ENCODE peak calls at places on chromosomes 6 and 20, in six cellular contexts. F is breast epithelium, X is H1, S is heart left ventricle, D is tibial nerve, Z is right lobe of liver. L is an unnamed sample.
A peak's percentile ranks its signal among the peaks of the same experiment; 100 is the strongest.

GRCh38 chr6:170132011-170132521 is 158.8 kb downstream of the DLL1 start:
- DNase-seq in F (no peak), X (no peak), S (peak; percentile 12), D (no peak), Z (peak; percentile 39), L (peak; percentile 50)

GRCh38 chr6:31727717-31728671 is 1.1 kb downstream of the DDAH2 start:
- DNase-seq in F (no peak), X (no peak), S (no peak), D (no peak), Z (no peak), L (peak; percentile 81)

GRCh38 chr6:36599791-36600209 is 5.6 kb downstream of the SRSF3 start:
- DNase-seq in F (peak; percentile 40), X (no peak), S (no peak), D (peak; percentile 39), Z (peak; percentile 57), L (peak; percentile 71)

GRCh38 chr20:49567421-49568256 is at the start of gene PTGIS:
- DNase-seq in F (no peak), X (no peak), S (no peak), D (no peak), Z (no peak), L (peak; percentile 66)

GRCh38 chr6:114936060-114936459 is 593.2 kb upstream of the HS3ST5 start:
- DNase-seq in F (no peak), X (no peak), S (no peak), D (no peak), Z (no peak), L (no peak)

GRCh38 chr6:33787954-33788693 is 806 bp downstream of the LEMD2 start:
- DNase-seq in F (peak; percentile 64), X (no peak), S (peak; percentile 79), D (peak; percentile 68), Z (peak; percentile 84), L (peak; percentile 95)

GRCh38 chr6:143677891-143678737 is at the start of gene PHACTR2:
- DNase-seq in F (peak; percentile 39), X (peak; percentile 71), S (peak; percentile 85), D (peak; percentile 65), Z (peak; percentile 84), L (peak; percentile 91)

GRCh38 chr6:137860394-137861005 is 6.6 kb upstream of the TNFAIP3 start:
- DNase-seq in F (no peak), X (no peak), S (no peak), D (no peak), Z (no peak), L (no peak)

GRCh38 chr20:10540636-10541493 is 105.8 kb downstream of the SLX4IP start:
- DNase-seq in F (no peak), X (no peak), S (no peak), D (no peak), Z (no peak), L (no peak)

GRCh38 chr6:27650620-27651370 is 177.9 kb upstream of the ZNF184 start:
- DNase-seq in F (no peak), X (peak; percentile 70), S (no peak), D (no peak), Z (no peak), L (no peak)

GRCh38 chr6:30562470-30563425 is 5.7 kb downstream of the PRR3 start:
- DNase-seq in F (no peak), X (no peak), S (no peak), D (no peak), Z (no peak), L (no peak)

GRCh38 chr6:30568245-30568644 is 3.0 kb upstream of the ABCF1 start:
- DNase-seq in F (no peak), X (no peak), S (no peak), D (no peak), Z (no peak), L (no peak)

GRCh38 chr6:30565772-30566171 is 5.5 kb upstream of the ABCF1 start:
- DNase-seq in F (no peak), X (no peak), S (no peak), D (no peak), Z (peak; percentile 82), L (no peak)

GRCh38 chr6:30560930-30561329 is 3.8 kb downstream of the PRR3 start:
- DNase-seq in F (no peak), X (no peak), S (no peak), D (no peak), Z (no peak), L (no peak)

DNA sequence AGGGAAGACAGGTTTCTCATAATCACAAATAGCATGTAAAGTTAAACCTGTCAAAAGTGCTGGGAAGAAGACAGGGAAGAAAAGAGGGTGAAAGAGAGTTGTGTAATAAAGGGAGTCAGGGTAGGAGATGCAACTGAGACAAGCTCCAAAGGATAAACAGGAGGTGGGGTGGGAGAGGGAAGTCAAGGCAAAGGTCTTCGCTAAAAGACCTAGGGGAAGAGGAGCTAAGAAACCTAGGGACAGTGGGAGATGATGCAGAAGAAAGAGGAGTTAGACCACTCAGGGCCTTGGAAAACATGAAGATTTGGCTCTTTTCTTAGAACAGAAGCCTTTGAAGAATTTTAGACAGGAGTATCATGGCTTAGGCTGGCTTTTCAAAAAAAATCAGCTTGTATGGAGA is 7.0 kb downstream of the PRR3 start:
- DNase-seq in F (no peak), X (no peak), S (no peak), D (no peak), Z (no peak), L (no peak)
- TF ChIP-seq POLR2A in F (no peak), X (no peak), S (no peak), D (no peak), Z (no peak), L (no peak)

GRCh38 chr6:6725834-6726194 is 137.3 kb downstream of the LY86 start:
- DNase-seq in F (no peak), X (no peak), S (no peak), D (no peak), Z (no peak), L (no peak)
- TF ChIP-seq POLR2A in F (no peak), X (no peak), S (no peak), D (no peak), Z (no peak), L (no peak)

GRCh38 chr20:62413025-62413580 is 6.0 kb upstream of the CABLES2 start:
- DNase-seq in F (no peak), X (no peak), S (no peak), D (no peak), Z (no peak), L (no peak)

GRCh38 chr20:62410742-62411478 is 3.8 kb upstream of the CABLES2 start:
- DNase-seq in F (no peak), X (no peak), S (no peak), D (no peak), Z (no peak), L (no peak)

GRCh38 chr20:62409935-62410741 is 3.1 kb upstream of the CABLES2 start:
- DNase-seq in F (peak; percentile 61), X (no peak), S (no peak), D (no peak), Z (no peak), L (peak; percentile 87)

GRCh38 chr20:62412194-62413024 is 5.3 kb upstream of the CABLES2 start:
- DNase-seq in F (no peak), X (no peak), S (no peak), D (no peak), Z (no peak), L (no peak)

GRCh38 chr20:62411479-62412193 is 4.6 kb upstream of the CABLES2 start:
- DNase-seq in F (no peak), X (no peak), S (no peak), D (no peak), Z (no peak), L (no peak)
- TF ChIP-seq POLR2A in F (no peak), X (no peak), S (no peak), D (no peak), Z (no peak), L (no peak)

GRCh38 chr6:126477678-126478077 is 137.8 kb downstream of the CENPW start:
- DNase-seq in F (no peak), X (no peak), S (no peak), D (no peak), Z (no peak), L (no peak)

GRCh38 chr6:126480268-126480667 is 140.4 kb downstream of the CENPW start:
- DNase-seq in F (no peak), X (no peak), S (no peak), D (no peak), Z (no peak), L (no peak)

GRCh38 chr6:126481319-126481718 is 141.4 kb downstream of the CENPW start:
- DNase-seq in F (no peak), X (no peak), S (no peak), D (no peak), Z (no peak), L (no peak)

DNA sequence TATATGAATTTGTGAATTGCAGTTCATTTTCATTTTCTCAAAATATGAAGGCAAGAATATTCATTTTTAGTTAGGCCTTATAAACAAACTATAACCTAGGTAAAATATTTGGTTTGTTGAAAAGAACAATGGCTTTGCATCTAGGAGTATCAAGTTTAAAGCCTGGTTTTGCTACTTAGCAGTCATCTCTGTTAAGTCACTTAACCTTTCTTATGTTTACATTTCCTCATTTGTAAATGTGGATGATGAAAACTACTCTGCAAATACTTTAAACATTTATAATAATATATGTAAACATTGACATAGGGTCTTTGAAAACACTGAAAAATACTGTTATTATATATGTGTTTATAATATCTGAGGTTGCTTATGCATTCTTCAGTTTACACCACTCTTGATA is 135.5 kb downstream of the CENPW start:
- DNase-seq in F (no peak), X (no peak), S (no peak), D (no peak), Z (no peak), L (no peak)
- TF ChIP-seq POLR2A in F (no peak), X (no peak), S (no peak), D (no peak), Z (no peak), L (no peak)

DNA sequence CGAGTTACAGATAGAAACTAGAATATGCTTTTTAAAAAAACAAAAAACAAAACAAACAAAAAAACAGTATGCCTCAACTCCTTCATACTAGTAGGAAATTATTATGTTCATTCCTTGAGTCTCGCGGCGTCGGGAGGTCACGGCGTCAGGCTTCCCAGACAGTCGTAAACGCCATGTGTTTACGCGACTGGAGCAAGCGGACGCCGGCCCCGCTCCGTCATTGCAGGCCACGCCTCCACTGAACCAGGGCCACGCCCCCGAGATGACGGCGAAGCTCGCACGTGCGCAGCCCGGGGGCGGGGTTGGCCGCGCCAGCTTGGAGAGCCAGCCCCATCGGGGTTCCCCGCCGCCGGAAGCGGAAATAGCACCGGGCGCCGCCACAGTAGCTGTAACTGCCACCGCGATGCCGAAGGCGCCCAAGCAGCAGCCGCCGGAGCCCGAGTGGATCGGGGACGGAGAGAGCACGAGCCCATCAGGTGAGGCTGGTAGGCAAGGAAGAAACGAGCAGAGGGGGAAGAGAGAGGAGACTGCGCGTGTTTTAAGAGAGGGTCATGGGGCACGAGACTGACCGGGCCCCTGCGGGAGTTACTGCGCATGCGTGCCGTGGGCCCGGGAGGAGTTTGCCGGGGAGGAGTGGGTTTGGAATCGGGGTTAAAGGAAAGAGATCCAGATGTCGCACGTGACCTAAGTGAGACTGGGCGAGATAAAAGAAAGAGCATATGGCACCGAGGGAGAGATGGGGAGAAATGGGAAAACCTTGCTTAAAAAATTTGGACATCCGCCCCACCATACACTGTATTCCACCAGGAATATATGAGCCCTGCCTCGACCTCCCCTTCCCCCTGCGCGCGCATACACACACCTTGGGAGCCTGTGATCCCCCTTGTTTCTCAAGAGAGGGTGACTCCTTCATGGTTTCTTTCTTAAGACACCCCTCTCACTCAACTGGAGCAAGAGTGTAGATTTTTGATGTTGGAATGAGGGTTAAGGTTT is at the start of gene ABCF1:
- DNase-seq in F (peak; percentile 97), X (peak; percentile 90), S (peak; percentile 98), D (peak; percentile 97), Z (peak; percentile 99), L (peak; percentile 99)
- TF ChIP-seq POLR2A in F (peak; percentile 79), X (no peak), S (no peak), D (peak; percentile 84), Z (peak; percentile 69), L (peak; percentile 78)

L was measured in sigmoid colon.